ENCODE peak calls at places on chromosomes 2 and 18, in five cellular contexts. G is neural progenitor cell, Y is thyroid gland, T is gastrocnemius medialis, J is endodermal cell. X is an unnamed sample.
A peak's percentile ranks its signal among the peaks of the same experiment; 100 is the strongest.

GRCh38 chr2:231321556-231322334 is 73.8 kb upstream of the B3GNT7 start:
- DNase-seq in G (no peak), Y (no peak), T (peak; percentile 40), J (no peak), X (peak; percentile 78)

GRCh38 chr2:40160730-40161129 is 291.2 kb downstream of the SLC8A1 start:
- DNase-seq in G (no peak), Y (no peak), T (no peak), J (no peak), X (no peak)

GRCh38 chr2:64859208-64860161 is 129.7 kb upstream of the SLC1A4 start:
- DNase-seq in G (peak; percentile 85), Y (peak; percentile 92), T (peak; percentile 93), J (peak; percentile 87), X (peak; percentile 59)

GRCh38 chr2:7071137-7071536 is 153.9 kb downstream of the RNF144A start:
- DNase-seq in G (no peak), Y (no peak), T (no peak), J (no peak), X (no peak)

GRCh38 chr2:42092084-42092996 is 44.5 kb downstream of the PKDCC start:
- DNase-seq in G (peak; percentile 48), Y (no peak), T (no peak), J (no peak), X (no peak)

GRCh38 chr18:316391-316790 is 48.5 kb upstream of the THOC1 start:
- DNase-seq in G (no peak), Y (no peak), T (no peak), J (no peak), X (no peak)

GRCh38 chr2:112811841-112812306 is 24.7 kb downstream of the IL1B start:
- DNase-seq in G (no peak), Y (no peak), T (no peak), J (no peak), X (no peak)

GRCh38 chr2:184416514-184416913 is 181.8 kb upstream of the ZNF804A start:
- DNase-seq in G (no peak), Y (no peak), T (no peak), J (no peak), X (no peak)

GRCh38 chr2:212915121-212915782 is 236.2 kb downstream of the IKZF2 start:
- DNase-seq in G (no peak), Y (no peak), T (no peak), J (no peak), X (no peak)

GRCh38 chr2:232350804-232351685 is 27.5 kb upstream of the ALPP start:
- DNase-seq in G (no peak), Y (peak; percentile 40), T (no peak), J (no peak), X (no peak)

GRCh38 chr2:220078439-220078838 is 451.0 kb downstream of the SLC4A3 start:
- DNase-seq in G (no peak), Y (peak; percentile 63), T (no peak), J (no peak), X (peak; percentile 66)

GRCh38 chr2:221258464-221258863 is 313.6 kb downstream of the EPHA4 start:
- DNase-seq in G (no peak), Y (no peak), T (no peak), J (no peak), X (no peak)

GRCh38 chr18:48295586-48296311 is 113.4 kb downstream of the ZBTB7C start:
- DNase-seq in G (peak; percentile 73), Y (peak; percentile 32), T (no peak), J (peak; percentile 86), X (peak; percentile 60)

GRCh38 chr2:177618270-177619253 is 226.0 kb downstream of the AGPS start:
- DNase-seq in G (peak; percentile 95), Y (peak; percentile 90), T (peak; percentile 82), J (peak; percentile 95), X (peak; percentile 68)
- H3K27ac ChIP-seq in G (peak overlapping the region; percentile 68), Y (peak overlapping the region; percentile 80), T (peak overlapping the region; percentile 99), J (peak overlapping the region; percentile 88), X (peak overlapping the region; percentile 96)

GRCh38 chr2:235433860-235434259 is 60.0 kb upstream of the AGAP1 start:
- DNase-seq in G (no peak), Y (peak; percentile 71), T (peak; percentile 34), J (peak; percentile 17), X (peak; percentile 81)
- H3K27ac ChIP-seq in G (no peak overlapping the region), Y (peak overlapping the region; percentile 79), T (peak overlapping the region; percentile 51), J (no peak overlapping the region), X (peak overlapping the region; percentile 52)

GRCh38 chr2:44171018-44171417 is 2.3 kb downstream of the PPM1B start:
- DNase-seq in G (peak; percentile 8), Y (no peak), T (no peak), J (no peak), X (no peak)
- H3K27ac ChIP-seq in G (no peak overlapping the region), Y (no peak overlapping the region), T (peak overlapping the region; percentile 99), J (no peak overlapping the region), X (peak overlapping the region; percentile 96)

DNA sequence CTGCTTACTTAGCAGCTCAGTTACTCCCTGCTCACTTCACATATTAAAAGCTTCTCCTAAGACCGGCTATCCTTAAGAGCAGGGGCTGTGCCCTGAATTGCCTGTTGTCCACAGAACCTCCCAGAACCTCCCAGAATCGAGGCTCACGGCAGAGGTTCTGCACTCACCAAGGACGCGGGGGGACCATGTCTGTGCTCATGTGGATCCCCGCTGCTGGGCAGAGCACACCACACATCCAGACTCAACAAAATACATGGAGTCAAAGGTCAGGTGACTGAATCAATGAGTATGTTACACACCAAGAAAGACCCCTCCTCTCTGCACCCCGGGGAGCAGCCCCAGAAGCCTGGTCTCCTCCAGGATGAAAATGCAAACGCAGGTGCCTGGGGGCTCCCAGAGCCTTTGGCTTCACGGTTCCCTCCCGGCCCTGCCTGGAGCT is 149.0 kb downstream of the MBP start:
- DNase-seq in G (no peak), Y (no peak), T (no peak), J (no peak), X (peak; percentile 51)
- H3K27ac ChIP-seq in G (no peak overlapping the region), Y (no peak overlapping the region), T (no peak overlapping the region), J (no peak overlapping the region), X (no peak overlapping the region)

GRCh38 chr2:108612514-108613183 is 78.4 kb downstream of the LIMS1 start:
- DNase-seq in G (no peak), Y (peak; percentile 59), T (no peak), J (no peak), X (no peak)

GRCh38 chr2:108613261-108614042 is 79.2 kb downstream of the LIMS1 start:
- DNase-seq in G (no peak), Y (no peak), T (no peak), J (no peak), X (no peak)

GRCh38 chr2:108614659-108615058 is 80.4 kb downstream of the LIMS1 start:
- DNase-seq in G (no peak), Y (no peak), T (no peak), J (no peak), X (no peak)

GRCh38 chr2:108615480-108616090 is 81.3 kb downstream of the LIMS1 start:
- DNase-seq in G (no peak), Y (no peak), T (no peak), J (no peak), X (no peak)

GRCh38 chr2:108614043-108614435 is 79.8 kb downstream of the LIMS1 start:
- DNase-seq in G (no peak), Y (peak; percentile 72), T (no peak), J (no peak), X (no peak)
- H3K27ac ChIP-seq in G (no peak overlapping the region), Y (no peak overlapping the region), T (no peak overlapping the region), J (no peak overlapping the region), X (no peak overlapping the region)

GRCh38 chr2:26892133-26892532 is 44.2 kb downstream of the DPYSL5 start:
- DNase-seq in G (no peak), Y (no peak), T (no peak), J (no peak), X (no peak)
- H3K27ac ChIP-seq in G (no peak overlapping the region), Y (no peak overlapping the region), T (no peak overlapping the region), J (no peak overlapping the region), X (no peak overlapping the region)

DNA sequence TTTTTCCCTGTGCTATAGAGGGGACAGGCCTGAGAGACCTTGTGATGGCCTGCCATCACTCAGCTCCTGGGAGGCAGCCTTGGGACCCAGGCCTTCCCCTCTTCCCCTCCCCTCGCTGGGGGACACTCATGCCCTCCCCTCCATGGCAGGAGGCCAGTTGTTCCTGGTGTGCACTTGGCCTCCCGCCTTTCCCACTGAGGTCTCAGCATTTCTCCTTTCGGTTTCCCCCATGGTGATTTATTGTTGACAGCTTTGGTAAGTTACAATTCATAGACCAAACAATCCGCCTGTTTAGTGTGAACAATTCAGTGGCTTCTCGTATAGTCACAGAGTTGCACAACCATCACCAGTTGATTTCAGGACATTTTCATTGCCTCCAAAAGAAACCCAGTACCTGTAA is 10.2 kb upstream of the CNDP1 start:
- DNase-seq in G (no peak), Y (no peak), T (no peak), J (no peak), X (no peak)
- H3K27ac ChIP-seq in G (no peak overlapping the region), Y (peak overlapping the region; percentile 43), T (peak overlapping the region; percentile 59), J (no peak overlapping the region), X (no peak overlapping the region)

GRCh38 chr18:9643549-9643948 is 29.2 kb upstream of the PPP4R1 start:
- DNase-seq in G (peak; percentile 49), Y (peak; percentile 5), T (no peak), J (peak; percentile 65), X (peak; percentile 67)
- H3K27ac ChIP-seq in G (no peak overlapping the region), Y (no peak overlapping the region), T (no peak overlapping the region), J (peak overlapping the region; percentile 97), X (no peak overlapping the region)

DNA sequence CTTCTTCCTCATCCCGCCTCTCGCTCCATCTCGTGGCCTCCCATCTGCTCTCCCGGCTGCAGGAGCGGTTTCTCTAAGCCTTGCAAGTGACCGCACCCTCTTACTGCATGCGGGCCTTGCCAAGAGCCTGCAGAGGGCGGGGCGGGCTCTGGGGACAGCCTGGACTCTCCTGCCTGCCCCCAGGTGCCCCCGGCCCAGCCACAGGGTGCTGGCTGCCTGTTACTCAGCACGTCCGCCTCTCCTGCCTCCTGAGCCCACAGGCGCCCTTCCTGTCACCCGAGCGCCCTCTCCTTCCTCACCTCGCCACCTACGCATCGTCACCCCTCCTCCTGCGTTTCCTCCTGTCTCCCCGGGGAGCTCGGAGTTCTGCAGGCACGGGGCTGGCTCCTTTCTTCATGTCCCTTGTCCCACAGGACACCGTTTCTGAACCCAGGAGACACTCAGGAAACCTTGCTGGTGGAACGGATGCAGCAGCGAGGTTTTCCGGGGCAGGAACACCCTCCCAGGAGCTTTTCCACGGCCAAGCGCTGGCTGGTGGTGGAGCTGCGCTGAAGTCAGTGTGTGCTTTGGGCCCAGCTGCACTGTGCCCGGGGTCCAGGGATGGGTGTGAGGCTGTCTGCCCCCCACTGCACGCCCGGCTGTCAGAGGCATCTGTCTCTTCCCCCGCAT is 28.5 kb downstream of the HPCAL1 start:
- DNase-seq in G (no peak), Y (no peak), T (peak; percentile 19), J (peak; percentile 82), X (peak; percentile 67)
- H3K27ac ChIP-seq in G (no peak overlapping the region), Y (no peak overlapping the region), T (peak overlapping the region; percentile 70), J (no peak overlapping the region), X (no peak overlapping the region)

GRCh38 chr2:105738658-105739051 is 6.1 kb upstream of the NCK2 start:
- DNase-seq in G (no peak), Y (no peak), T (no peak), J (no peak), X (no peak)
- H3K27ac ChIP-seq in G (no peak overlapping the region), Y (no peak overlapping the region), T (no peak overlapping the region), J (no peak overlapping the region), X (no peak overlapping the region)